ENCODE peak calls at places on chromosomes 3 and 15, in four cellular contexts. One of them, this sample, is unnamed. For H3K4me1, the result is how much of the 10 kb centered on the place peaks cover.

GRCh38 chr3:52636673-52637072 is 49.0 kb downstream of the PBRM1 start:
- DNase-seq in neuronal stem cell: no peak
- DNase-seq in A549: no peak
- DNase-seq in esophagus squamous epithelium: no peak
- DNase-seq in this sample: no peak

GRCh38 chr15:94467034-94467433 is 235.7 kb downstream of the MCTP2 start:
- DNase-seq in neuronal stem cell: no peak
- DNase-seq in A549: no peak
- DNase-seq in esophagus squamous epithelium: no peak
- DNase-seq in this sample: no peak

GRCh38 chr3:40690696-40691597 is 166.2 kb downstream of the ZNF621 start:
- DNase-seq in neuronal stem cell: no peak
- DNase-seq in A549: no peak
- DNase-seq in esophagus squamous epithelium: peak
- DNase-seq in this sample: peak

GRCh38 chr15:75042730-75043508 is 19.5 kb downstream of the PPCDC start:
- DNase-seq in neuronal stem cell: no peak
- DNase-seq in A549: peak
- DNase-seq in esophagus squamous epithelium: peak
- DNase-seq in this sample: peak

GRCh38 chr15:83088876-83089275 is 18.6 kb upstream of the TM6SF1 start:
- DNase-seq in neuronal stem cell: no peak
- DNase-seq in A549: no peak
- DNase-seq in esophagus squamous epithelium: no peak
- DNase-seq in this sample: no peak

GRCh38 chr15:40787344-40787841 is 17.6 kb downstream of the C15orf62 start:
- DNase-seq in neuronal stem cell: no peak
- DNase-seq in A549: no peak
- DNase-seq in esophagus squamous epithelium: no peak
- DNase-seq in this sample: no peak

GRCh38 chr3:194604837-194605236 is 28.4 kb downstream of the TMEM44 start:
- DNase-seq in neuronal stem cell: no peak
- DNase-seq in A549: no peak
- DNase-seq in esophagus squamous epithelium: no peak
- DNase-seq in this sample: no peak

GRCh38 chr3:4888913-4889846 is 90.1 kb upstream of the BHLHE40 start:
- DNase-seq in neuronal stem cell: no peak
- DNase-seq in A549: no peak
- DNase-seq in esophagus squamous epithelium: no peak
- DNase-seq in this sample: no peak

GRCh38 chr3:155442066-155442465 is 148.6 kb upstream of the STRIT1 start:
- DNase-seq in neuronal stem cell: no peak
- DNase-seq in A549: no peak
- DNase-seq in esophagus squamous epithelium: no peak
- DNase-seq in this sample: no peak

GRCh38 chr3:17431004-17431403 is 311.4 kb downstream of the TBC1D5 start:
- DNase-seq in neuronal stem cell: no peak
- DNase-seq in A549: peak
- DNase-seq in esophagus squamous epithelium: no peak
- DNase-seq in this sample: no peak

GRCh38 chr3:182370949-182371348 is 422.4 kb upstream of the ATP11B start:
- DNase-seq in neuronal stem cell: no peak
- DNase-seq in A549: no peak
- DNase-seq in esophagus squamous epithelium: no peak
- DNase-seq in this sample: no peak

GRCh38 chr3:192831111-192831644 is 86.5 kb downstream of the MB21D2 start:
- DNase-seq in neuronal stem cell: no peak
- DNase-seq in A549: no peak
- DNase-seq in esophagus squamous epithelium: no peak
- DNase-seq in this sample: no peak

GRCh38 chr15:62430056-62430455 is 265.0 kb upstream of the C2CD4B start:
- DNase-seq in neuronal stem cell: no peak
- DNase-seq in A549: no peak
- DNase-seq in esophagus squamous epithelium: no peak
- DNase-seq in this sample: no peak

GRCh38 chr15:62428851-62429250 is 263.8 kb upstream of the C2CD4B start:
- DNase-seq in neuronal stem cell: no peak
- DNase-seq in A549: no peak
- DNase-seq in esophagus squamous epithelium: no peak
- DNase-seq in this sample: no peak

GRCh38 chr15:62431806-62432205 is 266.7 kb upstream of the C2CD4B start:
- DNase-seq in neuronal stem cell: no peak
- DNase-seq in A549: no peak
- DNase-seq in esophagus squamous epithelium: no peak
- DNase-seq in this sample: no peak

GRCh38 chr15:62431391-62431790 is 266.3 kb upstream of the C2CD4B start:
- DNase-seq in neuronal stem cell: no peak
- DNase-seq in A549: no peak
- DNase-seq in esophagus squamous epithelium: no peak
- DNase-seq in this sample: no peak

GRCh38 chr15:62430552-62430951 is 265.5 kb upstream of the C2CD4B start:
- DNase-seq in neuronal stem cell: no peak
- DNase-seq in A549: no peak
- DNase-seq in esophagus squamous epithelium: no peak
- DNase-seq in this sample: no peak
- H3K4me3 ChIP-seq in neuronal stem cell: no peak
- H3K4me3 ChIP-seq in A549: no peak
- H3K4me3 ChIP-seq in esophagus squamous epithelium: no peak
- H3K4me3 ChIP-seq in this sample: no peak

GRCh38 chr15:92879949-92880725 is 20.0 kb upstream of the CHD2 start:
- DNase-seq in neuronal stem cell: no peak
- DNase-seq in A549: no peak
- DNase-seq in esophagus squamous epithelium: no peak
- DNase-seq in this sample: no peak
- H3K27ac ChIP-seq in neuronal stem cell: peak
- H3K27ac ChIP-seq in A549: peak
- H3K27ac ChIP-seq in esophagus squamous epithelium: peak
- H3K27ac ChIP-seq in this sample: peak

GRCh38 chr15:64762546-64762945 is 12.8 kb downstream of the RBPMS2 start:
- DNase-seq in neuronal stem cell: no peak
- DNase-seq in A549: no peak
- DNase-seq in esophagus squamous epithelium: no peak
- DNase-seq in this sample: no peak
- H3K4me1 ChIP-seq in neuronal stem cell: under half
- H3K4me1 ChIP-seq in A549: under half
- H3K4me1 ChIP-seq in esophagus squamous epithelium: under half
- H3K4me1 ChIP-seq in this sample: under half

DNA sequence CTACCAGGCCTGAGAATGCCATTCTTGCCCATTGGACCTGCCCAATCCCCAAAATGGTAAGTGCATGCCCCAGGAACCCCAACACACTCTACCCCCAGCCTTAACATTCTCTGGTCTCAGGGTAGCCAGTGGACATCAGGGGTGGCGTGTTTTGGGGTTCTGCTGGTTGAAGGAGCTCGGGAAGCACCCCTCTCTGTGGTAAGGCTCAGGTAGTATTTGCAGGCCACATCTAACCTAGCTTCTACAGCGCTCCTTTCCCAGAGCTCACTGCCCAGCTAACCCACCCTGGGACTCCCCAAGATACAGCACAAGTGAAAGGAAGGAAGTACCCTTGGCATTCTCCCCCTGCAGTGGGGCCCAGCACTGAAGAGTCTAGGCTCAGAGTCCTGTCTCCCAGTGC is 19.8 kb downstream of the NMNAT3 start:
- DNase-seq in neuronal stem cell: no peak
- DNase-seq in A549: no peak
- DNase-seq in esophagus squamous epithelium: no peak
- DNase-seq in this sample: no peak
- H3K4me3 ChIP-seq in neuronal stem cell: no peak
- H3K4me3 ChIP-seq in A549: no peak
- H3K4me3 ChIP-seq in esophagus squamous epithelium: no peak
- H3K4me3 ChIP-seq in this sample: no peak

GRCh38 chr3:128319107-128319506 is 147.6 kb downstream of the DNAJB8 start:
- DNase-seq in neuronal stem cell: no peak
- DNase-seq in A549: no peak
- DNase-seq in esophagus squamous epithelium: no peak
- DNase-seq in this sample: peak

GRCh38 chr3:128318275-128318920 is 148.3 kb downstream of the DNAJB8 start:
- DNase-seq in neuronal stem cell: no peak
- DNase-seq in A549: no peak
- DNase-seq in esophagus squamous epithelium: no peak
- DNase-seq in this sample: peak

GRCh38 chr3:128321418-128321817 is 145.3 kb downstream of the DNAJB8 start:
- DNase-seq in neuronal stem cell: no peak
- DNase-seq in A549: no peak
- DNase-seq in esophagus squamous epithelium: no peak
- DNase-seq in this sample: no peak

GRCh38 chr3:128320551-128321340 is 145.9 kb downstream of the DNAJB8 start:
- DNase-seq in neuronal stem cell: no peak
- DNase-seq in A549: no peak
- DNase-seq in esophagus squamous epithelium: no peak
- DNase-seq in this sample: peak

GRCh38 chr3:128319741-128320141 is 146.9 kb downstream of the DNAJB8 start:
- DNase-seq in neuronal stem cell: no peak
- DNase-seq in A549: no peak
- DNase-seq in esophagus squamous epithelium: no peak
- DNase-seq in this sample: peak
- H3K27ac ChIP-seq in neuronal stem cell: no peak
- H3K27ac ChIP-seq in A549: no peak
- H3K27ac ChIP-seq in esophagus squamous epithelium: no peak
- H3K27ac ChIP-seq in this sample: no peak

DNA sequence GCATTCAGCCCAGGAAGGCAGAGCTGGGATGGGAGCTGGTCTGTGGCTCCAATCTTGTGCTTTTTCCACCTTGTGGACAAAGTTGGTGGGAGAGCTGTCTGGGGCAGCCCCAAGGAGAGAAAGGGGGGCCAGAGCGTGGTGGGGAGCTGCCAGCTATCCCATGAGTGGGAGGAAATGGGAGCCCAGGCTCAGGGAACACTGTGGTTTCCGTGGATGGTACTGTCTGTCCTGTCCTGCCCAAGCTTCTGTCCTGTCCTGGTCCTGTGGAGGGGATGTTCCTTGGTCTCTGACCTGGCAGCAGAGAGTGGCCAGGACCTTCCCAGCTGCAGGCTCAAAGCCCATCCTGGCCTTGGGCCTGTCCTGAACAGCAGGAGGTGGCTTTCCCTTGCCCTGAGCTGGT is 72.6 kb upstream of the SEC13 start:
- DNase-seq in neuronal stem cell: no peak
- DNase-seq in A549: no peak
- DNase-seq in esophagus squamous epithelium: no peak
- DNase-seq in this sample: no peak
- H3K4me1 ChIP-seq in neuronal stem cell: under half
- H3K4me1 ChIP-seq in A549: under half
- H3K4me1 ChIP-seq in esophagus squamous epithelium: under half
- H3K4me1 ChIP-seq in this sample: under half

DNA sequence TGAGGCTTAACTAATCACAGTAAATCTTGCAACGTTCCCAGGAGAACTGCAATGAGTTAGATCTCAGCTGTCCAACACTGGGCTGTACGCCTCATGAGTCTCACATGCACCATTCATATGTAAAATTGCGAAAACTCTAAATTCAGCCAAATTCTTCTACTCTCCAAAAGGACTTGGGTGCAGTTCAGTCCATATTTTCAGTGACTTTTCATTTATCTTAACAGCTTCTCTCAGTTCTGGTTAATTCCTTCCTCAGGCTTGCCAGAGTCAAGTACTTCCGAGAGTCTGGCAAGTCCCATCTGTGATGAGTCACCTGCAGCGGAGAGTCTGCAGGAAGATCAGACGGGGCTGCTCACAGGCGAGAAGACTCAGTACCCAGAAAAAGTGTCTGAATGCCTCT is 11.5 kb downstream of the CCDC80 start:
- DNase-seq in neuronal stem cell: no peak
- DNase-seq in A549: peak
- DNase-seq in esophagus squamous epithelium: no peak
- DNase-seq in this sample: no peak
- H3K4me3 ChIP-seq in neuronal stem cell: no peak
- H3K4me3 ChIP-seq in A549: no peak
- H3K4me3 ChIP-seq in esophagus squamous epithelium: no peak
- H3K4me3 ChIP-seq in this sample: no peak

DNA sequence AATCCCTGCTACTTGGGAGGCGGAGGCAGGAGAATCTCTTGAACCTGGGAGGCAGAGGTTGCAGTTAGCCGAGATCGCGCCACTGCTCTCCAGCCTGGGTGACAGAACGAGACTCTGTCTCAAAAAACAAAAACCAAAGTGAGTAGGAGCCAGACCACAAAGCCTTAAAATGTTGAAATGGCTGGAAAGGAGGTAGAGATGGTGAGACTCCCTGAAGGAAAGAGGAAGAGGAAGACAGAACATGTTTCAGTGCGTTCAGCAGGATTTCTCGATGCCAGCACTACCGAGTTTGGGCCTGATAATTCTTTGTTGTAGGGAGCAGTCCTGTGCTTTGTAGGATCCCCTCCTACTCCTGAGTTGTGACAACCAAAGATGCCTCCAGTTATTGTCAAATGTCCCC is 189.9 kb downstream of the AKAP13 start:
- DNase-seq in neuronal stem cell: no peak
- DNase-seq in A549: no peak
- DNase-seq in esophagus squamous epithelium: no peak
- DNase-seq in this sample: no peak
- H3K27ac ChIP-seq in neuronal stem cell: no peak
- H3K27ac ChIP-seq in A549: no peak
- H3K27ac ChIP-seq in esophagus squamous epithelium: no peak
- H3K27ac ChIP-seq in this sample: no peak

DNA sequence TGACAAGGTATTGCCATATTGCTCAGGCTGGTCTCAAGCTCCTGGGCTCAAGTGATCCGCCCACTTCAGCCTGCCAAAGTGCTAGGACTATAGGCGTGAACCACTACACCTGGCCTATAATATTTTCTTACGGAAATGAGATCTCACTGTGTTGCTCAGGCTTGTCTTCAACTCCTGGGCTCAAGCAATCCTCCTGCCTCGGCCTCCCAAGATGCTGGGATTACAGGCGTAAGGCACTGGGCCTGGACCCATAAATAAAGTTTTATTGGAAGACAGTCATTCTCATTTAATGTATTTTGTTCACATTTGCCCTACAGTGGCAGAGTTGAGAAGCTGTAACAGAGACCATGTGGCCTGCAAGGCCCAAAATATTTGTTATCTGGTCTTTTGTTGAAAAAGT is 142.1 kb downstream of the RBPMS2 start:
- DNase-seq in neuronal stem cell: no peak
- DNase-seq in A549: no peak
- DNase-seq in esophagus squamous epithelium: no peak
- DNase-seq in this sample: no peak
- H3K4me1 ChIP-seq in neuronal stem cell: under half
- H3K4me1 ChIP-seq in A549: under half
- H3K4me1 ChIP-seq in esophagus squamous epithelium: under half
- H3K4me1 ChIP-seq in this sample: under half

DNA sequence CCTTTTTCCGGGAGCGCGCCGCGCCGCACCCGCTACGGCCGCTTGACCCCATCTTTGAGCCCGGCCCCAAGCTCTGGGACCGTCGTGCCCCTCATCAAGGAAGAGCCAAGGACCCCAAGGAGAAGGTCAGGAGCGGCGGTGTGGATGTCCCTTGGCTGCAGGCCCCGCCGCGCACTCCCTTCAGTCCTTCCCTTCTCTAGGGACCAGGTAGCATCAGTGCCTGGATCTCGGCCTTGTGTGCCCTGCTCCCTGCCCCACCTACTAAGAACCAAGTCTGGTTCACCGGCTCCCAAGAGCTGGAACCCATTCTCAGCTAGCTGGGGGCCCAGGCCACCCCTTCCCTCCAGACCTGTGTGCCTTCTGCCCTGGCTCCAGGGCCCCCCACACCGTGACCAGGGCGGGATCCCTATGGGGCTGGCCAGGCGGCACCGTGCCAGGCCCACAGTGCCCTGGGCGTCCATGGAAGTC is 69.3 kb upstream of the CGNL1 start:
- DNase-seq in neuronal stem cell: no peak
- DNase-seq in A549: no peak
- DNase-seq in esophagus squamous epithelium: no peak
- DNase-seq in this sample: no peak
- H3K4me3 ChIP-seq in neuronal stem cell: no peak
- H3K4me3 ChIP-seq in A549: peak
- H3K4me3 ChIP-seq in esophagus squamous epithelium: peak
- H3K4me3 ChIP-seq in this sample: peak

This sample was measured in ascending aorta.